ENCODE peak calls at places on chromosomes 1 and 21, in five cellular contexts. M, L, W, K and B are unnamed samples. For H3K4me1, the result is how much of the 10 kb centered on the place peaks cover.

GRCh38 chr1:225859151-225859550 is 23.0 kb downstream of the TMEM63A start:
- DNase-seq in M (no peak), L (no peak), W (no peak), K (no peak), B (no peak)

GRCh38 chr1:17265162-17265561 is 16.3 kb downstream of the PADI3 start:
- DNase-seq in L (no peak), K (no peak), M (peak), W (no peak), B (no peak)

GRCh38 chr21:36030581-36031189 is 29.6 kb downstream of the SETD4 start:
- DNase-seq in L (no peak), M (no peak), K (no peak), W (no peak), B (no peak)

GRCh38 chr1:227793948-227794812 is 21.3 kb upstream of the PRSS38 start:
- DNase-seq in M (peak), K (peak), W (no peak), L (peak), B (peak)

GRCh38 chr1:81432089-81432488 is 368.6 kb upstream of the ADGRL2 start:
- DNase-seq in W (no peak), M (no peak), K (no peak), L (no peak), B (no peak)

GRCh38 chr1:147246910-147247655 is 4.6 kb downstream of the CHD1L start:
- DNase-seq in K (no peak), M (no peak), L (no peak), W (no peak), B (no peak)

GRCh38 chr1:96206451-96206850 is 515.1 kb upstream of the PTBP2 start:
- DNase-seq in W (no peak), K (no peak), M (no peak), L (no peak), B (no peak)

GRCh38 chr1:86912501-86912900 is 1.4 kb downstream of the SELENOF start:
- DNase-seq in W (no peak), L (no peak), M (no peak), K (no peak), B (no peak)

GRCh38 chr1:88731475-88731874 is 47.4 kb downstream of the PKN2 start:
- DNase-seq in L (no peak), W (peak), K (no peak), M (no peak), B (peak)

GRCh38 chr1:55464550-55464949 is 249.4 kb upstream of the USP24 start:
- DNase-seq in W (no peak), K (no peak), M (no peak), L (no peak), B (no peak)

DNA sequence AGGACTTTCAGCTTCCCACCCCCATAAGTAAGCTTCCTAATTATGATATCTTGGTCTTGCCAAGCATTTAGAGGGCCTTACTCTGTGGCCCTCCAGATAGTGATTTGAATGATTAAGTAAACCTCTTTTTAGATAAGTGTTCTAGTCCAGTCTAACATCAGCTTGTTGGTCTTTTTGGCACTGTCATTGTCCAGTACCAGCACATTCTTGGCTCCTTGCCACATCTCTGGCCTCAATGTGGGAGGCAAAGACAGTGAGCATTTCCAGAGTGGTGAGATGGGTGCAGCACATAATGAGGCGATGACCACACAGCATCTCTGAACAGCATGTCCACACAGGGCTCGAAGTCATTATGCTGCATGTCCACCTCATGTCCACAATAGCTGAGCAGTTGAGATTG is 6.1 kb downstream of the CAPZA1 start:
- DNase-seq in M (no peak), W (no peak), L (no peak), K (no peak), B (no peak)
- TF ChIP-seq POLR2A in M (no peak), W (no peak), L (no peak), K (no peak), B (no peak)

DNA sequence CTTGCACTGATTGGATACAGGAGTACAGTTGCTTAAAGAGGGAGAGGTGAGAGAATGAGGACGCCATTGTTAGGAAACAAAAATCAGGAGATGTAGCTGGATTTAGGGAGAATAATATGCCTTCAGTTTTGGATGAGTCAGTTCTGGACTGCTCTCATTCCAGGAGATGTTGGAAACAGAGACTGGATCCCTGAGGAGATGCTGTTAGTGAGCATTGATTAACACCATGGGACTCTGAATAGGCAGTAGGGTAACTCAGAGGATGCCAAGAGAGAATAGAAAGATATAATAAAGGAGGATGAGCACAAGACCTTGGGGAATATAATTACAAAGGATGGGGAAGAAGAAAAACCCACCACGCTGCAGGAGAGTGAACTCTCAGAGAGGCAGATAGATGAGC is 10.3 kb downstream of the KCNJ15 start:
- DNase-seq in W (no peak), K (no peak), M (no peak), L (no peak), B (no peak)
- H3K4me1 ChIP-seq in W (under half), K (under half), M (under half), L (under half), B (under half)

GRCh38 chr1:234845097-234845660 is 235.2 kb upstream of the IRF2BP2 start:
- DNase-seq in M (no peak), W (no peak), L (no peak), K (no peak), B (no peak)
- TF ChIP-seq EP300 in M (no peak), W (no peak), L (no peak), K (no peak), B (no peak)

GRCh38 chr1:31371121-31371520 is 1.8 kb downstream of the FABP3 start:
- DNase-seq in K (no peak), W (no peak), M (no peak), L (no peak), B (no peak)
- TF ChIP-seq POLR2A in K (no peak), W (no peak), M (no peak), L (no peak), B (no peak)

GRCh38 chr1:91731815-91732214 is 154.1 kb downstream of the TGFBR3 start:
- DNase-seq in L (no peak), M (no peak), K (no peak), W (no peak), B (no peak)

GRCh38 chr1:91729621-91730348 is 156.2 kb downstream of the TGFBR3 start:
- DNase-seq in K (no peak), W (no peak), M (no peak), L (no peak), B (no peak)

GRCh38 chr1:91732991-91733390 is 153.0 kb downstream of the TGFBR3 start:
- DNase-seq in L (no peak), W (no peak), M (no peak), K (no peak), B (no peak)

GRCh38 chr1:91730781-91731732 is 154.9 kb downstream of the TGFBR3 start:
- DNase-seq in M (no peak), L (peak), W (peak), K (no peak), B (peak)

GRCh38 chr1:91732291-91732953 is 153.5 kb downstream of the TGFBR3 start:
- DNase-seq in W (no peak), K (no peak), L (no peak), M (no peak), B (peak)
- H3K4me1 ChIP-seq in W (under half), K (under half), L (under half), M (under half), B (half or more)

DNA sequence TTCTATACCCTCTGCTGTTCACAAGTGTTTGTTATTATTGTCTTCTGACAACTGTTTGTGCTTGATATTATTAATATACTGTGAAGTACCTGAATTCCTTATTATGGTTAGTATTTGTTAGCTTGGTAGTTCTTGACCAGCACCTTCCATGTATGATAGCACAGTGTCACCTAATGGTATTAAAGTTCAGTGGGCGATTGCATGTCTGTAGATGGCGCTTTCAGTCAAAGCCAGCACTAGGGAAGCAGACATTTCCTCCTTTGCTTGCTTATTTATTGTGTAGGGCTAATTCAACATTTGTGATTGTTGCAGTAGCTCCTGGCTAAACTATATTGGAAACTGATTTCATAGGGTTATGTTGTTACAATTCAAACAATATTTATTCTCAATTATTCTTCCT is 218.0 kb downstream of the ZP4 start:
- DNase-seq in M (no peak), K (no peak), W (no peak), L (no peak), B (no peak)
- TF ChIP-seq EP300 in M (no peak), K (no peak), W (no peak), L (no peak), B (no peak)